ENCODE peak calls at places on chromosomes 4 and X, in ten cellular contexts. C, B, P, O, U, V, D, T, R and M are unnamed samples.

GRCh38 chrX:27008486-27008885 is 454.7 kb downstream of the PPP4R3C start:
- DNase-seq in B (no peak), O (peak; percentile 94), C (no peak), T (no peak), R (no peak), U (no peak), D (peak; percentile 30), P (no peak), V (no peak), M (peak; percentile 61)

GRCh38 chrX:69133561-69134542 is 31.4 kb downstream of the PJA1 start:
- DNase-seq in B (no peak), P (no peak), T (no peak), C (peak; percentile 33), O (no peak), V (no peak), U (no peak), R (no peak), D (no peak), M (no peak)

GRCh38 chrX:26442340-26442739 is 226.4 kb downstream of the MAGEB5 start:
- DNase-seq in R (no peak), C (no peak), D (no peak), T (no peak), V (no peak), U (no peak), P (no peak), B (no peak), O (peak; percentile 27), M (no peak)

GRCh38 chr4:3468804-3469203 is 5.7 kb downstream of the DOK7 start:
- DNase-seq in U (no peak), P (no peak), B (no peak), V (no peak), C (no peak), O (no peak), R (no peak), D (no peak), T (no peak), M (no peak)

GRCh38 chr4:21046121-21046520 is 345.9 kb downstream of the PACRGL start:
- DNase-seq in C (no peak), R (no peak), P (no peak), T (no peak), V (no peak), B (no peak), O (no peak), U (no peak), D (no peak), M (no peak)

GRCh38 chrX:108000751-108001150 is 18.6 kb upstream of the TEX13B start:
- DNase-seq in O (no peak), R (no peak), T (no peak), U (no peak), D (no peak), B (no peak), V (no peak), P (no peak), C (no peak), M (no peak)

GRCh38 chr4:54032558-54033135 is 31.8 kb downstream of the CHIC2 start:
- DNase-seq in R (no peak), O (peak; percentile 68), D (no peak), V (no peak), P (no peak), B (no peak), T (no peak), C (no peak), U (no peak), M (no peak)

GRCh38 chr4:183118585-183118984 is 19.5 kb downstream of the WWC2 start:
- DNase-seq in R (no peak), B (no peak), C (no peak), U (no peak), D (no peak), O (no peak), T (no peak), P (no peak), V (no peak), M (peak; percentile 4)

GRCh38 chr4:24382381-24382780 is 202.0 kb downstream of the DHX15 start:
- DNase-seq in P (no peak), R (no peak), D (no peak), C (no peak), B (no peak), T (peak; percentile 15), U (no peak), V (no peak), O (no peak), M (no peak)

GRCh38 chr4:147088141-147088540 is 142.5 kb upstream of the TTC29 start:
- DNase-seq in V (no peak), B (no peak), U (no peak), T (no peak), C (no peak), R (no peak), D (no peak), O (no peak), P (no peak), M (no peak)

GRCh38 chrX:68490644-68491043 is 8.2 kb upstream of the YIPF6 start:
- DNase-seq in O (peak; percentile 16), T (no peak), D (no peak), B (no peak), P (no peak), V (no peak), U (no peak), C (no peak), R (no peak), M (no peak)

GRCh38 chr4:183987529-183987946 is 82.4 kb downstream of the STOX2 start:
- DNase-seq in B (no peak), T (peak; percentile 58), R (no peak), U (peak; percentile 84), P (no peak), C (peak; percentile 63), O (peak; percentile 65), D (no peak), V (no peak), M (peak; percentile 3)

GRCh38 chr4:56655627-56656345 is 25.3 kb downstream of the HOPX start:
- DNase-seq in O (no peak), R (peak; percentile 48), U (peak; percentile 36), P (no peak), B (peak; percentile 4), D (no peak), C (peak; percentile 16), T (no peak), V (peak; percentile 55), M (no peak)

GRCh38 chr4:76200771-76201224 is 12.8 kb downstream of the SCARB2 start:
- DNase-seq in R (no peak), U (no peak), P (no peak), B (no peak), T (no peak), C (no peak), D (peak; percentile 85), O (peak; percentile 98), V (peak; percentile 26), M (peak; percentile 67)

GRCh38 chr4:55161739-55162138 is 36.3 kb upstream of the KDR start:
- DNase-seq in C (no peak), O (no peak), T (no peak), D (no peak), V (no peak), U (no peak), P (no peak), R (no peak), B (no peak), M (no peak)

GRCh38 chrX:22300130-22300529 is 27.4 kb downstream of the CBLL2 start:
- DNase-seq in V (no peak), T (no peak), P (no peak), O (peak; percentile 32), B (no peak), R (no peak), C (no peak), D (peak; percentile 42), U (no peak), M (no peak)

GRCh38 chr4:24978291-24979072 is 52.3 kb downstream of the LGI2 start:
- DNase-seq in R (no peak), U (no peak), C (no peak), V (no peak), P (no peak), D (no peak), B (no peak), T (no peak), O (no peak), M (no peak)

GRCh38 chr4:53010320-53010719 is 148.2 kb downstream of the RASL11B start:
- DNase-seq in U (no peak), R (no peak), P (no peak), C (no peak), T (no peak), B (no peak), O (no peak), D (no peak), V (no peak), M (no peak)

GRCh38 chr4:62531250-62531649 is 1331.1 kb downstream of the ADGRL3 start:
- DNase-seq in D (no peak), P (no peak), V (no peak), U (no peak), O (no peak), T (no peak), C (no peak), R (no peak), B (no peak), M (no peak)

GRCh38 chr4:61375316-61375715 is 175.2 kb downstream of the ADGRL3 start:
- DNase-seq in D (no peak), B (no peak), P (no peak), V (no peak), C (no peak), T (no peak), O (no peak), R (no peak), U (no peak), M (no peak)

GRCh38 chrX:69507500-69507789 is 3.3 kb downstream of the NALF2 start:
- DNase-seq in U (no peak), P (no peak), C (no peak), R (no peak), V (no peak), O (no peak), T (no peak), D (no peak), B (no peak), M (no peak)

GRCh38 chr4:73589887-73590801 is 30.1 kb downstream of the RASSF6 start:
- DNase-seq in C (no peak), O (peak; percentile 95), P (no peak), D (no peak), R (no peak), V (no peak), U (no peak), B (no peak), T (no peak), M (peak; percentile 97)